ENCODE peak calls at places on chromosomes 16 and 17, in seven cellular contexts. One of them, this sample, is unnamed.

GRCh38 chr16:81583893-81584705 is 139.5 kb downstream of the CMIP start:
- DNase-seq in tibial artery: no peak
- DNase-seq in transverse colon: peak
- DNase-seq in left ventricle myocardium inferior: no peak
- DNase-seq in cardiac fibroblast: peak
- DNase-seq in prostate gland: no peak
- DNase-seq in CD4-positive, alpha-beta T cell: no peak
- DNase-seq in this sample: peak

GRCh38 chr16:11205754-11206459 is 50.1 kb downstream of the SOCS1 start:
- DNase-seq in tibial artery: no peak
- DNase-seq in transverse colon: peak
- DNase-seq in left ventricle myocardium inferior: no peak
- DNase-seq in cardiac fibroblast: peak
- DNase-seq in prostate gland: no peak
- DNase-seq in CD4-positive, alpha-beta T cell: no peak
- DNase-seq in this sample: peak

GRCh38 chr17:5592382-5592781 is 8.1 kb upstream of the NLRP1 start:
- DNase-seq in tibial artery: no peak
- DNase-seq in transverse colon: no peak
- DNase-seq in left ventricle myocardium inferior: no peak
- DNase-seq in cardiac fibroblast: peak
- DNase-seq in prostate gland: no peak
- DNase-seq in CD4-positive, alpha-beta T cell: no peak
- DNase-seq in this sample: no peak

GRCh38 chr17:44400226-44400847 is 10.9 kb upstream of the ITGA2B start:
- DNase-seq in tibial artery: no peak
- DNase-seq in transverse colon: no peak
- DNase-seq in left ventricle myocardium inferior: no peak
- DNase-seq in cardiac fibroblast: peak
- DNase-seq in prostate gland: no peak
- DNase-seq in CD4-positive, alpha-beta T cell: no peak
- DNase-seq in this sample: peak

GRCh38 chr17:10631048-10631700 is 25.9 kb downstream of the MYH3 start:
- DNase-seq in tibial artery: no peak
- DNase-seq in transverse colon: peak
- DNase-seq in left ventricle myocardium inferior: no peak
- DNase-seq in cardiac fibroblast: peak
- DNase-seq in prostate gland: no peak
- DNase-seq in CD4-positive, alpha-beta T cell: no peak
- DNase-seq in this sample: peak

GRCh38 chr17:63659850-63660249 is 37.6 kb downstream of the MAP3K3 start:
- DNase-seq in tibial artery: no peak
- DNase-seq in transverse colon: no peak
- DNase-seq in left ventricle myocardium inferior: no peak
- DNase-seq in cardiac fibroblast: no peak
- DNase-seq in prostate gland: peak
- DNase-seq in CD4-positive, alpha-beta T cell: no peak
- DNase-seq in this sample: no peak

GRCh38 chr17:9389116-9389515 is 186.5 kb downstream of the STX8 start:
- DNase-seq in tibial artery: no peak
- DNase-seq in transverse colon: no peak
- DNase-seq in left ventricle myocardium inferior: no peak
- DNase-seq in cardiac fibroblast: peak
- DNase-seq in prostate gland: no peak
- DNase-seq in CD4-positive, alpha-beta T cell: no peak
- DNase-seq in this sample: peak

GRCh38 chr16:47872228-47872627 is 283.6 kb downstream of the ABCC12 start:
- DNase-seq in tibial artery: no peak
- DNase-seq in transverse colon: no peak
- DNase-seq in left ventricle myocardium inferior: no peak
- DNase-seq in cardiac fibroblast: no peak
- DNase-seq in prostate gland: no peak
- DNase-seq in CD4-positive, alpha-beta T cell: no peak
- DNase-seq in this sample: no peak

GRCh38 chr16:49930841-49931240 is 74.9 kb upstream of the ZNF423 start:
- DNase-seq in tibial artery: no peak
- DNase-seq in transverse colon: no peak
- DNase-seq in left ventricle myocardium inferior: no peak
- DNase-seq in cardiac fibroblast: no peak
- DNase-seq in prostate gland: no peak
- DNase-seq in CD4-positive, alpha-beta T cell: no peak
- DNase-seq in this sample: no peak

GRCh38 chr16:72740346-72740745 is 307.6 kb downstream of the ZFHX3 start:
- DNase-seq in tibial artery: no peak
- DNase-seq in transverse colon: no peak
- DNase-seq in left ventricle myocardium inferior: no peak
- DNase-seq in cardiac fibroblast: peak
- DNase-seq in prostate gland: no peak
- DNase-seq in CD4-positive, alpha-beta T cell: no peak
- DNase-seq in this sample: no peak

DNA sequence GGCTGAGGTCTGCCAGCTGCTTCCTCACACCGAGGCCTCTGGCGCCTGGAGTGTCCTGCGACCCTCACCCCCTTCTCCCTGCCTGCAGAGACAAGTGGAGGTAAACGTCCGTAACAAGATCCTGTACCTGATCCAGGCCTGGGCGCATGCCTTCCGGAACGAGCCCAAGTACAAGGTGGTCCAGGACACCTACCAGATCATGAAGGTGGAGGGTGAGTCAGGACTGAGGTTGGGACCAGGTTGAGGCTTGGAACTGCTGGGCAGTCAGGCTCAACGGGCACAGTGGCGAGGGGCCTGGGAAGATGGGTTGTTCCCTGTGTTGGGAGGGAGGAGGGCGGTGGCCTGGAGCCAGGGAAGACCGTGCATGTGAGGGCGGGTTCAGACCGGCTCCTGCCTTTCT is 4.8 kb downstream of the HGS start:
- DNase-seq in tibial artery: no peak
- DNase-seq in transverse colon: no peak
- DNase-seq in left ventricle myocardium inferior: no peak
- DNase-seq in cardiac fibroblast: no peak
- DNase-seq in prostate gland: no peak
- DNase-seq in CD4-positive, alpha-beta T cell: no peak
- DNase-seq in this sample: no peak
- TF ChIP-seq CTCF in tibial artery: no peak
- TF ChIP-seq CTCF in transverse colon: no peak
- TF ChIP-seq CTCF in left ventricle myocardium inferior: no peak
- TF ChIP-seq CTCF in cardiac fibroblast: no peak
- TF ChIP-seq CTCF in prostate gland: no peak
- TF ChIP-seq CTCF in CD4-positive, alpha-beta T cell: no peak
- TF ChIP-seq CTCF in this sample: no peak

DNA sequence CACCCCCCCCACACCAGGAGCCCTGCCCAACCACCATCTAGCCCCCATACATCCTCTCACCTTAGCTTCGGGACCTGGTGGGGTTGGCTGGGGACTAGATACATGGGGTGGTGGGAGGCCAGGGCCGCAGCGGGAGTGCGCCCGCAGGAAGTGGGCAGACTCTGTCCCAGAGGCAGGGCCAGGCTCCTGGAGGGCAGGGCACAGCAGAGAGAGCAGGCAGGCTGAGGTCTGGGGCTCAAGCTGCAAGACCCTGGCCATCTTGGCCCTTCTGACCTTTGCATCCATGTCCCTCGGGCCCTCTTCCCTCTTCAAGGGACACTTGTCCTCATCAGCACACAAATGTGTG is 2.7 kb downstream of the ENKD1 start:
- DNase-seq in tibial artery: peak
- DNase-seq in transverse colon: no peak
- DNase-seq in left ventricle myocardium inferior: no peak
- DNase-seq in cardiac fibroblast: no peak
- DNase-seq in prostate gland: no peak
- DNase-seq in CD4-positive, alpha-beta T cell: no peak
- DNase-seq in this sample: no peak
- TF ChIP-seq CTCF in tibial artery: no peak
- TF ChIP-seq CTCF in transverse colon: no peak
- TF ChIP-seq CTCF in left ventricle myocardium inferior: no peak
- TF ChIP-seq CTCF in cardiac fibroblast: no peak
- TF ChIP-seq CTCF in prostate gland: no peak
- TF ChIP-seq CTCF in CD4-positive, alpha-beta T cell: no peak
- TF ChIP-seq CTCF in this sample: no peak

GRCh38 chr16:53355064-53355463 is 79.2 kb upstream of the RBL2 start:
- DNase-seq in tibial artery: no peak
- DNase-seq in transverse colon: no peak
- DNase-seq in left ventricle myocardium inferior: no peak
- DNase-seq in cardiac fibroblast: no peak
- DNase-seq in prostate gland: no peak
- DNase-seq in CD4-positive, alpha-beta T cell: no peak
- DNase-seq in this sample: no peak

GRCh38 chr16:53357208-53357586 is 77.1 kb upstream of the RBL2 start:
- DNase-seq in tibial artery: no peak
- DNase-seq in transverse colon: no peak
- DNase-seq in left ventricle myocardium inferior: no peak
- DNase-seq in cardiac fibroblast: no peak
- DNase-seq in prostate gland: no peak
- DNase-seq in CD4-positive, alpha-beta T cell: no peak
- DNase-seq in this sample: no peak

GRCh38 chr16:53357955-53358354 is 76.3 kb upstream of the RBL2 start:
- DNase-seq in tibial artery: no peak
- DNase-seq in transverse colon: no peak
- DNase-seq in left ventricle myocardium inferior: no peak
- DNase-seq in cardiac fibroblast: no peak
- DNase-seq in prostate gland: no peak
- DNase-seq in CD4-positive, alpha-beta T cell: no peak
- DNase-seq in this sample: no peak

GRCh38 chr16:53358884-53359283 is 75.4 kb upstream of the RBL2 start:
- DNase-seq in tibial artery: no peak
- DNase-seq in transverse colon: no peak
- DNase-seq in left ventricle myocardium inferior: no peak
- DNase-seq in cardiac fibroblast: no peak
- DNase-seq in prostate gland: no peak
- DNase-seq in CD4-positive, alpha-beta T cell: no peak
- DNase-seq in this sample: no peak

GRCh38 chr16:53356478-53357207 is 77.6 kb upstream of the RBL2 start:
- DNase-seq in tibial artery: no peak
- DNase-seq in transverse colon: no peak
- DNase-seq in left ventricle myocardium inferior: no peak
- DNase-seq in cardiac fibroblast: no peak
- DNase-seq in prostate gland: no peak
- DNase-seq in CD4-positive, alpha-beta T cell: no peak
- DNase-seq in this sample: no peak
- TF ChIP-seq CTCF in tibial artery: no peak
- TF ChIP-seq CTCF in transverse colon: no peak
- TF ChIP-seq CTCF in left ventricle myocardium inferior: no peak
- TF ChIP-seq CTCF in cardiac fibroblast: no peak
- TF ChIP-seq CTCF in prostate gland: no peak
- TF ChIP-seq CTCF in CD4-positive, alpha-beta T cell: no peak
- TF ChIP-seq CTCF in this sample: no peak

GRCh38 chr17:37735165-37735564 is 9.7 kb downstream of the HNF1B start:
- DNase-seq in tibial artery: no peak
- DNase-seq in transverse colon: no peak
- DNase-seq in left ventricle myocardium inferior: no peak
- DNase-seq in cardiac fibroblast: no peak
- DNase-seq in prostate gland: no peak
- DNase-seq in CD4-positive, alpha-beta T cell: no peak
- DNase-seq in this sample: no peak

GRCh38 chr17:37740861-37741260 is 4.0 kb downstream of the HNF1B start:
- DNase-seq in tibial artery: no peak
- DNase-seq in transverse colon: no peak
- DNase-seq in left ventricle myocardium inferior: no peak
- DNase-seq in cardiac fibroblast: no peak
- DNase-seq in prostate gland: no peak
- DNase-seq in CD4-positive, alpha-beta T cell: no peak
- DNase-seq in this sample: no peak

GRCh38 chr17:37737971-37738370 is 6.9 kb downstream of the HNF1B start:
- DNase-seq in tibial artery: no peak
- DNase-seq in transverse colon: no peak
- DNase-seq in left ventricle myocardium inferior: no peak
- DNase-seq in cardiac fibroblast: peak
- DNase-seq in prostate gland: no peak
- DNase-seq in CD4-positive, alpha-beta T cell: no peak
- DNase-seq in this sample: no peak

GRCh38 chr17:37736428-37736827 is 8.4 kb downstream of the HNF1B start:
- DNase-seq in tibial artery: no peak
- DNase-seq in transverse colon: no peak
- DNase-seq in left ventricle myocardium inferior: no peak
- DNase-seq in cardiac fibroblast: no peak
- DNase-seq in prostate gland: no peak
- DNase-seq in CD4-positive, alpha-beta T cell: no peak
- DNase-seq in this sample: no peak

DNA sequence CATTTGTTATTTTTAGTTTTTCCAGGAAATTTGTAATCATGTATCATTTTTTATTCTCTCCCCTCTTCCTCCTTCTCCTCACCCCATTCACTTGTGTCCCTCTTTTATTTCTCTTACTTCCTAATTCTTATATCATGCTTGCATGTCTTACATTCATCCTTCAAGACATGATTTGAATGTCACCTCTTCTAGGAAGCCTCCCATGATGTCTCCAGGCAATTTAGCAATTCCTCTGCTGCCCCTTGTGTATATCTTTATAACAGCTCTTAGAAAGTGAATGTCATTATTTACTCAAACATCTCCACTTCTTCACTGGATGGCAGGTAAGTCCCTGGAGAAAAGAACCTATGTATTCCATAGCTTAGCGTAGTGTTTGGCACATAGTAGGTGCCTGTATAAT is 7.8 kb downstream of the HNF1B start:
- DNase-seq in tibial artery: no peak
- DNase-seq in transverse colon: no peak
- DNase-seq in left ventricle myocardium inferior: no peak
- DNase-seq in cardiac fibroblast: peak
- DNase-seq in prostate gland: no peak
- DNase-seq in CD4-positive, alpha-beta T cell: no peak
- DNase-seq in this sample: no peak
- TF ChIP-seq CTCF in tibial artery: no peak
- TF ChIP-seq CTCF in transverse colon: peak
- TF ChIP-seq CTCF in left ventricle myocardium inferior: no peak
- TF ChIP-seq CTCF in cardiac fibroblast: no peak
- TF ChIP-seq CTCF in prostate gland: no peak
- TF ChIP-seq CTCF in CD4-positive, alpha-beta T cell: no peak
- TF ChIP-seq CTCF in this sample: peak

GRCh38 chr17:40450175-40450574 is 6.9 kb downstream of the IGFBP4 start:
- DNase-seq in tibial artery: no peak
- DNase-seq in transverse colon: peak
- DNase-seq in left ventricle myocardium inferior: no peak
- DNase-seq in cardiac fibroblast: peak
- DNase-seq in prostate gland: no peak
- DNase-seq in CD4-positive, alpha-beta T cell: peak
- DNase-seq in this sample: peak
- TF ChIP-seq CTCF in tibial artery: peak
- TF ChIP-seq CTCF in transverse colon: peak
- TF ChIP-seq CTCF in left ventricle myocardium inferior: peak
- TF ChIP-seq CTCF in cardiac fibroblast: peak
- TF ChIP-seq CTCF in prostate gland: no peak
- TF ChIP-seq CTCF in CD4-positive, alpha-beta T cell: peak
- TF ChIP-seq CTCF in this sample: no peak

This sample was measured in Calu3.